ENCODE peak calls at places on chromosomes 2 and 18, in six cellular contexts. O, A, M, D, V and Z are unnamed samples.

GRCh38 chr2:239193426-239193825 is 207.4 kb downstream of the HDAC4 start:
- DNase-seq in O (no peak), D (no peak), V (no peak), M (no peak), A (no peak), Z (no peak)

GRCh38 chr2:54274781-54275242 is 18.8 kb upstream of the TSPYL6 start:
- DNase-seq in D (no peak), V (no peak), A (no peak), O (no peak), M (peak), Z (no peak)

GRCh38 chr2:200787351-200788128 is 24.2 kb upstream of the BZW1 start:
- DNase-seq in V (no peak), D (no peak), A (no peak), O (peak), M (peak), Z (no peak)

GRCh38 chr2:20625491-20625919 is 25.4 kb downstream of the HS1BP3 start:
- DNase-seq in O (no peak), V (no peak), A (no peak), D (peak), M (no peak), Z (no peak)

GRCh38 chr2:160343404-160343803 is 143.3 kb upstream of the ITGB6 start:
- DNase-seq in O (no peak), V (no peak), M (no peak), D (no peak), A (no peak), Z (no peak)

GRCh38 chr2:9739508-9739907 is 103.8 kb upstream of the TAF1B start:
- DNase-seq in M (no peak), O (no peak), A (no peak), D (no peak), V (no peak), Z (peak)

GRCh38 chr2:181185948-181186347 is 205.5 kb downstream of the UBE2E3 start:
- DNase-seq in M (peak), V (no peak), D (no peak), O (no peak), A (no peak), Z (no peak)

GRCh38 chr18:31410716-31411483 is 34.3 kb downstream of the DSG4 start:
- DNase-seq in A (no peak), D (no peak), V (no peak), M (no peak), O (no peak), Z (no peak)

GRCh38 chr18:2979871-2980606 is 32.9 kb downstream of the LPIN2 start:
- DNase-seq in O (no peak), D (no peak), A (no peak), M (no peak), V (no peak), Z (no peak)

GRCh38 chr2:190840572-190841172 is 39.9 kb upstream of the GLS start:
- DNase-seq in V (no peak), M (no peak), D (no peak), A (no peak), O (no peak), Z (no peak)

GRCh38 chr2:82333697-82334096 is 2029.1 kb upstream of the LRRTM1 start:
- DNase-seq in V (no peak), O (no peak), A (no peak), D (no peak), M (no peak), Z (no peak)

GRCh38 chr2:120561393-120562035 is 174.2 kb upstream of the GLI2 start:
- DNase-seq in D (no peak), V (no peak), M (no peak), O (no peak), A (no peak), Z (no peak)

GRCh38 chr18:366466-367053 is 98.7 kb upstream of the THOC1 start:
- DNase-seq in M (no peak), A (peak), O (no peak), V (no peak), D (no peak), Z (no peak)

GRCh38 chr2:218957685-218958084 is 1.8 kb upstream of the CDK5R2 start:
- DNase-seq in O (no peak), M (no peak), V (no peak), A (no peak), D (no peak), Z (no peak)

GRCh38 chr18:62389761-62390481 is 64.8 kb downstream of the TNFRSF11A start:
- DNase-seq in D (no peak), M (peak), O (no peak), A (no peak), V (no peak), Z (no peak)

GRCh38 chr2:48419884-48420511 is 110.0 kb upstream of the STON1 start:
- DNase-seq in V (no peak), O (no peak), M (no peak), D (peak), A (no peak), Z (no peak)

GRCh38 chr2:2763998-2764355 is 432.9 kb upstream of the MYT1L start:
- DNase-seq in D (no peak), O (no peak), V (no peak), M (no peak), A (no peak), Z (no peak)

GRCh38 chr2:119439574-119440500 is 8.2 kb downstream of the TMEM37 start:
- DNase-seq in D (no peak), V (no peak), A (no peak), O (no peak), M (no peak), Z (no peak)

GRCh38 chr2:120434487-120434886 is 88.6 kb downstream of the INHBB start:
- DNase-seq in V (no peak), O (no peak), D (no peak), A (no peak), M (no peak), Z (no peak)

GRCh38 chr2:2974982-2975381 is 402.6 kb downstream of the EIPR1 start:
- DNase-seq in M (no peak), A (no peak), O (no peak), V (no peak), D (no peak), Z (no peak)

GRCh38 chr2:33106115-33106514 is 159.4 kb downstream of the LTBP1 start:
- DNase-seq in D (no peak), O (no peak), M (no peak), A (no peak), V (no peak), Z (no peak)

GRCh38 chr2:131085646-131086045 is 7.6 kb downstream of the FAM168B start:
- DNase-seq in O (no peak), D (no peak), A (no peak), M (peak), V (no peak), Z (no peak)

GRCh38 chr2:178584666-178585065 is 104.4 kb downstream of the PLEKHA3 start:
- DNase-seq in A (no peak), D (no peak), M (no peak), O (no peak), V (no peak), Z (no peak)

GRCh38 chr2:189696223-189696622 is 21.8 kb downstream of the ANKAR start:
- DNase-seq in V (no peak), M (no peak), O (no peak), A (no peak), D (no peak), Z (no peak)

GRCh38 chr2:190763901-190764514 is 115.1 kb downstream of the NAB1 start:
- DNase-seq in A (no peak), V (no peak), M (peak), D (no peak), O (no peak), Z (no peak)

GRCh38 chr18:44870631-44871502 is 190.2 kb downstream of the SETBP1 start:
- DNase-seq in A (no peak), V (no peak), D (no peak), O (no peak), M (no peak), Z (no peak)

GRCh38 chr18:35158728-35159443 is 81.9 kb upstream of the ZNF397 start:
- DNase-seq in A (no peak), D (no peak), O (peak), M (no peak), V (no peak), Z (no peak)

GRCh38 chr2:6294791-6295190 is 570.9 kb downstream of the CMPK2 start:
- DNase-seq in A (no peak), D (no peak), V (no peak), M (no peak), O (no peak), Z (no peak)

GRCh38 chr2:208671312-208671711 is 264.7 kb downstream of the PTH2R start:
- DNase-seq in O (no peak), M (no peak), D (no peak), V (no peak), A (no peak), Z (no peak)

GRCh38 chr18:71442830-71443229 is 1101.3 kb downstream of the CBLN2 start:
- DNase-seq in A (no peak), O (no peak), V (no peak), D (no peak), M (peak), Z (no peak)

GRCh38 chr2:224163573-224164307 is 124.7 kb upstream of the SERPINE2 start:
- DNase-seq in M (peak), A (no peak), D (no peak), V (no peak), O (no peak), Z (no peak)

GRCh38 chr2:4053769-4054493 is 350.6 kb downstream of the DCDC2C start:
- DNase-seq in D (no peak), A (no peak), O (no peak), V (no peak), M (no peak), Z (no peak)

GRCh38 chr2:145066151-145066661 is 546.3 kb upstream of the ZEB2 start:
- DNase-seq in D (no peak), V (no peak), O (no peak), M (no peak), A (no peak), Z (no peak)

GRCh38 chr2:62163834-62164233 is 32.1 kb upstream of the B3GNT2 start:
- DNase-seq in V (no peak), A (no peak), M (no peak), D (no peak), O (no peak), Z (no peak)

GRCh38 chr2:156320491-156320896 is 12.0 kb downstream of the NR4A2 start:
- DNase-seq in A (no peak), V (no peak), D (peak), M (peak), O (no peak), Z (no peak)

GRCh38 chr2:214899751-214900150 is 90.3 kb upstream of the BARD1 start:
- DNase-seq in O (no peak), M (no peak), A (no peak), V (no peak), D (no peak), Z (no peak)

GRCh38 chr2:144325086-144325485 is 194.8 kb downstream of the ZEB2 start:
- DNase-seq in D (no peak), V (no peak), O (no peak), A (no peak), M (peak), Z (no peak)

GRCh38 chr2:9753276-9753600 is 90.0 kb upstream of the TAF1B start:
- DNase-seq in O (peak), V (no peak), D (no peak), M (peak), A (no peak), Z (peak)

GRCh38 chr18:55275042-55275897 is 312.7 kb downstream of the TCF4 start:
- DNase-seq in A (no peak), D (no peak), O (no peak), V (no peak), M (peak), Z (no peak)

GRCh38 chr2:114698504-114698903 is 256.1 kb downstream of the DPP10 start:
- DNase-seq in D (no peak), V (no peak), M (no peak), A (no peak), O (no peak), Z (no peak)

GRCh38 chr18:13547347-13547746 is 179.0 kb downstream of the FAM210A start:
- DNase-seq in M (no peak), O (no peak), V (no peak), A (no peak), D (no peak), Z (no peak)

GRCh38 chr18:13545955-13546354 is 180.4 kb downstream of the FAM210A start:
- DNase-seq in V (no peak), M (no peak), O (no peak), A (no peak), D (no peak), Z (no peak)

GRCh38 chr18:13549879-13550231 is 176.5 kb downstream of the FAM210A start:
- DNase-seq in D (no peak), O (no peak), V (no peak), M (no peak), A (no peak), Z (no peak)

GRCh38 chr18:13548944-13549878 is 177.1 kb downstream of the FAM210A start:
- DNase-seq in O (no peak), V (no peak), D (no peak), A (no peak), M (no peak), Z (no peak)

GRCh38 chr18:13548106-13548819 is 178.1 kb downstream of the FAM210A start:
- DNase-seq in V (no peak), M (no peak), O (no peak), D (no peak), A (no peak), Z (no peak)
- TF ChIP-seq CTCF in V (no peak), M (no peak), O (no peak), D (peak), A (no peak), Z (peak)

GRCh38 chr2:74137651-74138050 is 10.1 kb downstream of the BOLA3 start:
- DNase-seq in M (no peak), V (no peak), D (no peak), O (no peak), A (no peak), Z (no peak)

GRCh38 chr2:74146929-74147728 is 583 bp downstream of the BOLA3 start:
- DNase-seq in O (no peak), M (peak), A (no peak), V (peak), D (peak), Z (peak)

GRCh38 chr2:74138219-74138951 is 9.3 kb downstream of the BOLA3 start:
- DNase-seq in A (no peak), V (no peak), M (no peak), D (no peak), O (no peak), Z (no peak)

GRCh38 chr2:74138952-74139323 is 8.8 kb downstream of the BOLA3 start:
- DNase-seq in M (no peak), V (no peak), O (no peak), D (peak), A (peak), Z (no peak)

GRCh38 chr2:74142340-74142739 is 5.4 kb downstream of the BOLA3 start:
- DNase-seq in O (no peak), V (no peak), A (peak), D (peak), M (no peak), Z (no peak)
- TF ChIP-seq CTCF in O (peak), V (no peak), A (peak), D (peak), M (no peak), Z (no peak)

GRCh38 chr2:84900951-84901350 is 4.5 kb upstream of the TMSB10 start:
- DNase-seq in D (no peak), V (no peak), M (no peak), A (no peak), O (no peak), Z (no peak)
- TF ChIP-seq CTCF in D (no peak), V (no peak), M (no peak), A (no peak), O (no peak), Z (no peak)

DNA sequence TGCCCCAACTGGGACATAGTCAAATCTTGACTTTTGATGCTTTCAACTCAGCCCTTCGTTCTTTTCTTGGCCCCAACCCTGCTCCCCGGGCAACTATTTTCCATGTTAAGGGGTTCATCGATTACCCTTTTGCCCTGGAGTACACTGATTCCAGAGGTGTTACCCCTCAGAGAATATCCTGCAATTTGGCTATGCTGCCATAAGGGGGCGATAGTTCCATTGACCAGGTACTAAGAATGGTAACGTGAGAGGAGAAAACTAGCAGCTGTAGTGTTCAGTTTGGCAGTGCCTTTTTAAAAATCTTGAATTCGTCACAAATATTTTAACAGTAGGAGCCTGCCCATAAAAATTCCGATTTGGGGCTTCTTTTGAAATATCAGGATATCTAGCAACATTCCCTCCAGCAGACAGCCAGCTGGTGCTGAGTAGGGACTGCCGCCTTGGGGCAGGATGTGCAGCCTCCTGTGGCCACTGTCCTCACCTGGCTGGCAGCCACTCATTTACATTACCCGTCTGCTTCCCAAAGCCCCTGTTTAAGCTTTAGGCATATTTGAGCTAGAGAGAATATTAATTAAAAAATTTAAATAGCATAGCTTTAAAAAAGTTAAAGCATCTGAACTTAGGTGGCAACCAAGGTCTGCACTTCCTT is 146.3 kb upstream of the SKOR2 start:
- DNase-seq in A (peak), O (peak), D (peak), V (no peak), M (no peak), Z (no peak)
- TF ChIP-seq CTCF in A (peak), O (peak), D (peak), V (no peak), M (peak), Z (peak)

GRCh38 chr18:59068672-59069071 is 71.0 kb upstream of the SEC11C start:
- DNase-seq in D (no peak), A (no peak), V (no peak), M (no peak), O (no peak), Z (no peak)

GRCh38 chr18:59070181-59070912 is 69.3 kb upstream of the SEC11C start:
- DNase-seq in M (peak), D (peak), V (peak), O (peak), A (peak), Z (peak)

GRCh38 chr18:59063912-59064311 is 75.8 kb upstream of the SEC11C start:
- DNase-seq in V (no peak), D (no peak), O (no peak), A (no peak), M (no peak), Z (no peak)

GRCh38 chr18:59065684-59066083 is 74.0 kb upstream of the SEC11C start:
- DNase-seq in V (no peak), D (no peak), A (no peak), O (no peak), M (no peak), Z (no peak)

GRCh38 chr18:59067873-59068272 is 71.8 kb upstream of the SEC11C start:
- DNase-seq in M (no peak), O (no peak), D (peak), A (peak), V (no peak), Z (no peak)
- TF ChIP-seq CTCF in M (peak), O (peak), D (peak), A (peak), V (no peak), Z (peak)

DNA sequence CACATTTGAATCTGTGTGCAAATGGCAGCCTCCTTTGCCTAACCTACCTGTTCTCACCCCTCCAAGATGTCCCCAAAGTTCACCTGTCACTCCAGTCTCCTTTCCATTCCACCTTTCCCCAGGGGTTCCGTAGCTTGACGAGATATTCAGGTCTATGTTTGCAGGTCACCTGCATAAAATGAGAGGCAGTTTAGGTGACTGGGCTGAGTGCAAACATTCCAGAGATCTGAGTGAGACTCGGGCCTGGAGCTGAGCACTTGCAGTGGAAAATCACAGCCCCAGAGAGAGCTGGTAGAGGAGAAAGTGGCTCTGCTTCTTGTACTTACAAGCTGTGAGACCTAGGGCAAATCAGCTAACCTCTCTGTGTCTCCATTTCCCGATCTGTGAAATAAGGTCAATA is 20.1 kb downstream of the CAPN14 start:
- DNase-seq in A (no peak), D (no peak), O (no peak), M (no peak), V (no peak), Z (no peak)
- TF ChIP-seq CTCF in A (no peak), D (no peak), O (no peak), M (no peak), V (no peak), Z (no peak)

DNA sequence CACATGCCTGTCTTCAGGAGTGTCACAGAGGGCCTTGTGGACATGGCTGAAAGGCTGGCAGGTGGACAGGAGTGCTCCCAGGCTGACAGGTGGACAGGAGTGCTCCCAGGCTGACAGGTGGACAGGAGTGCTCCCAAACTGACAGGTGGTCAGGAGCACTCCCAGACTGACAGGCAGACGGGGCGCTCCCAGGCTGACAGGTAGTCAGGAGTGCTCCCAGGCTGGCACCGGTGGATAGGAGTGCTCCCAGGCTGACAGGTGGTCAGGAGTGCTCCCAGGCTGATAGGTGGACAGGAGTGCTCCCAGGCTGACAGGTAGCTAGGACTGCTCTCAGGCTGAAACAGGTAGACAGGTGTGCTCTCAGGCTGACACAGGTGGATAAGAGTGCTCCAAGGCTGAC is 16.6 kb downstream of the ANO7 start:
- DNase-seq in A (no peak), D (no peak), O (no peak), M (no peak), V (no peak), Z (no peak)
- TF ChIP-seq CTCF in A (no peak), D (no peak), O (no peak), M (no peak), V (no peak), Z (no peak)